ENCODE peak calls at places on chromosomes 3 and 15, in four cellular contexts. T is coronary artery, G is WTC11, P is breast epithelium. D is an unnamed sample.

GRCh38 chr3:194042947-194043346 is 93.0 kb upstream of the HES1 start:
- DNase-seq in T (no peak), G (no peak), P (no peak), D (no peak)

GRCh38 chr15:62845239-62846126 is 197.1 kb upstream of the TPM1 start:
- DNase-seq in T (no peak), G (no peak), P (no peak), D (no peak)

GRCh38 chr3:13884851-13885703 is 5.2 kb upstream of the WNT7A start:
- DNase-seq in T (peak), G (peak), P (peak), D (no peak)

GRCh38 chr3:37163262-37164020 is 10.9 kb downstream of the LRRFIP2 start:
- DNase-seq in T (no peak), G (peak), P (no peak), D (no peak)

GRCh38 chr15:37076543-37076942 is 23.8 kb downstream of the MEIS2 start:
- DNase-seq in T (no peak), G (no peak), P (no peak), D (no peak)

GRCh38 chr3:59709702-59710555 is 660.1 kb upstream of the CFAP20DC start:
- DNase-seq in T (no peak), G (no peak), P (peak), D (no peak)

GRCh38 chr3:130956281-130956680 is 62.4 kb downstream of the ATP2C1 start:
- DNase-seq in T (no peak), G (no peak), P (no peak), D (no peak)

GRCh38 chr3:169072494-169072893 is 591.0 kb downstream of the MECOM start:
- DNase-seq in T (no peak), G (no peak), P (no peak), D (no peak)

GRCh38 chr3:88150371-88150770 is 612 bp downstream of the C3orf38 start:
- DNase-seq in T (no peak), G (no peak), P (no peak), D (no peak)

GRCh38 chr3:197730200-197730599 is 6.5 kb downstream of the RUBCN start:
- DNase-seq in T (no peak), G (no peak), P (no peak), D (no peak)

GRCh38 chr3:186142556-186142955 is 33.7 kb upstream of the ETV5 start:
- DNase-seq in T (no peak), G (no peak), P (no peak), D (no peak)

GRCh38 chr3:192637803-192638202 is 89.5 kb downstream of the FGF12 start:
- DNase-seq in T (no peak), G (no peak), P (no peak), D (no peak)

GRCh38 chr3:111159391-111159790 is 87.8 kb downstream of the NECTIN3 start:
- DNase-seq in T (no peak), G (no peak), P (no peak), D (no peak)

GRCh38 chr3:62332771-62333381 is 40.5 kb downstream of the FEZF2 start:
- DNase-seq in T (no peak), G (no peak), P (no peak), D (no peak)

GRCh38 chr3:17901893-17902292 is 159.5 kb upstream of the TBC1D5 start:
- DNase-seq in T (no peak), G (no peak), P (no peak), D (no peak)

DNA sequence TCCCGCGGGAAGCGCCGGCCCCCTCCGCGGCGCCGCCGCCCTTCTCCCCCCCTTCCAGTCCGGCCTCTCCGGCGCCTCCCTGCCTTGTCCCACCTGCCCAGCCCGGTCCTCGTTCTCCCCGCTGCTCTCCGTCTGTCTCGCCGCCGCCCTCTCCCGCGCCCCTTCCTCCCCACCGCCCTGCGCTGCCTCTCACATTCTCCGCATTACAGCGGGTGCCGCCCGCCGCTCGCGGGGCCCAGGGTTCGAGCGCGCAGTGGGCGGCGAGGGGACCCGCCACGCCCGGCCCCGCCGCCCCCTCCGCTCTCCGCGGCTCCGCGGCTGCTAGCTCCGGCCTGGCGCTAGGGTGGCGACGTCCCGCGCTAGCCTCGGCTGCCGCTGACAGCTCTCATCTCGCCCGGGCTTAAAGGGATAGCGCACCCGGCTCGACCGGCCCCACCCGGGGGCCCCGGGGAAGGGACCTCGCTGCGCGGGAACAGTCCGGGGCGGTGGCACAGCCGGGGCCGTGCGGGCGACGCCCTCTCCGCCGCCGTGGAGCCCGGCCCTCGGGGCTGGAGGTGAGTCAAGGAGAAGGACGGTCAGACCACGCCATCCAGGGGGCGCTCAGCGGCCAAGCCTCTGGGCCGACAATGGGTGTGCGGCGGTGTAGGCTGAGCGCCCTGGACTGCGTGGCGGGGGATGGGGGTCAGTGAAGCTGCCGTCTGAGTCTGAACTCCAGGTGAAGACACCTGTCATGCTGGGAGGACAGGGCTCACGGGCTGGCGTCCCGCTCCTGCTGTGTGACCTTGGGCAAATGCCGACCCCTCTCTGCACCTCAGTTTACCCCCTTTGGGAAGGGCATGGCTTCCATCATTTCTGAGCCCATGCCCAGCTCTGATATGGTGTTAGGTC is 187.4 kb upstream of the LINGO1 start:
- DNase-seq in T (no peak), G (peak), P (no peak), D (peak)
- TF ChIP-seq CTCF in T (no peak), G (no peak), P (no peak), D (no peak)

GRCh38 chr15:64092075-64092820 is 1.4 kb downstream of the CIAO2A start:
- DNase-seq in T (no peak), G (no peak), P (no peak), D (no peak)
- TF ChIP-seq CTCF in T (no peak), G (no peak), P (no peak), D (no peak)

GRCh38 chr3:178420033-178420432 is 116.2 kb upstream of the KCNMB2 start:
- DNase-seq in T (no peak), G (no peak), P (no peak), D (no peak)
- TF ChIP-seq CTCF in T (no peak), G (no peak), P (no peak), D (no peak)

GRCh38 chr15:35437157-35437556 is 108.8 kb downstream of the DPH6 start:
- DNase-seq in T (no peak), G (no peak), P (no peak), D (no peak)
- TF ChIP-seq CTCF in T (no peak), G (no peak), P (no peak), D (no peak)

DNA sequence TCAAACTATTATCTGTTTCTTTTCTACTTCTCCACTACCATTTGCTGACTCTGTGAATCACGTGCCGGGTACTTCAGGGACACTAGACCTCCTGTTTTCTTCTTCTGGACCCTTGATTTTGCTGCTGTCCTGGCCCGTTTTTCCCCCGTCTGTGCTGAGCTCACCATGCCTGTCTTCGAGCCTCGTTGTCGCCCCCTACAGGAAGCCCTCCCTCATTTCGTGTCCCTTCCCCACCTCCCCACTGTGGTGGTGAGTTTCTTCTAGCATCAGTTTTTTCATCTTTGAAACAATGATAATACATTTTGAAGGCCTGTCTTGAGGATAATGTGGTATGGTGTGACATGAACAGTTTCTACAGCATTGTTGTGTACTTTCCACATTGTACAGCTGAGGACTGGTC is 12.8 kb downstream of the GABRG3 start:
- DNase-seq in T (no peak), G (peak), P (no peak), D (no peak)
- TF ChIP-seq CTCF in T (no peak), G (peak), P (no peak), D (peak)

GRCh38 chr3:195271116-195271858 is at the start of gene XXYLT1:
- DNase-seq in T (peak), G (peak), P (peak), D (peak)
- TF ChIP-seq CTCF in T (peak), G (peak), P (peak), D (peak)

GRCh38 chr15:60179786-60180391 is 175.8 kb downstream of the FOXB1 start:
- DNase-seq in T (no peak), G (no peak), P (no peak), D (no peak)
- TF ChIP-seq CTCF in T (peak), G (peak), P (peak), D (peak)